ENCODE peak calls at places on chromosomes 12 and 14, in four cellular contexts. One of them, this sample, is unnamed.

GRCh38 chr12:19967001-19967400 is 401.3 kb upstream of the PDE3A start:
- DNase-seq in NAMALWA: no peak
- DNase-seq in HEK293T: no peak
- DNase-seq in spleen: no peak
- DNase-seq in this sample: no peak

GRCh38 chr12:62817556-62818271 is 117.2 kb downstream of the PPM1H start:
- DNase-seq in NAMALWA: no peak
- DNase-seq in HEK293T: peak; percentile 38
- DNase-seq in spleen: no peak
- DNase-seq in this sample: no peak

GRCh38 chr12:115257791-115258190 is 573.8 kb upstream of the TBX3 start:
- DNase-seq in NAMALWA: no peak
- DNase-seq in HEK293T: no peak
- DNase-seq in spleen: no peak
- DNase-seq in this sample: no peak

GRCh38 chr14:105709281-105710118 is 183.1 kb downstream of the TMEM121 start:
- DNase-seq in NAMALWA: no peak
- DNase-seq in HEK293T: no peak
- DNase-seq in spleen: peak; percentile 76
- DNase-seq in this sample: no peak

GRCh38 chr12:66776974-66777373 is 98.1 kb upstream of the GRIP1 start:
- DNase-seq in NAMALWA: no peak
- DNase-seq in HEK293T: no peak
- DNase-seq in spleen: peak; percentile 74
- DNase-seq in this sample: peak; percentile 25

GRCh38 chr12:69094606-69095216 is 144.7 kb upstream of the CPSF6 start:
- DNase-seq in NAMALWA: no peak
- DNase-seq in HEK293T: no peak
- DNase-seq in spleen: no peak
- DNase-seq in this sample: no peak

GRCh38 chr14:33835677-33836076 is 115.2 kb downstream of the EGLN3 start:
- DNase-seq in NAMALWA: no peak
- DNase-seq in HEK293T: no peak
- DNase-seq in spleen: no peak
- DNase-seq in this sample: no peak

GRCh38 chr14:62645649-62646048 is 399.6 kb downstream of the KCNH5 start:
- DNase-seq in NAMALWA: no peak
- DNase-seq in HEK293T: no peak
- DNase-seq in spleen: no peak
- DNase-seq in this sample: no peak

GRCh38 chr12:103647267-103647666 is 60.2 kb downstream of the STAB2 start:
- DNase-seq in NAMALWA: no peak
- DNase-seq in HEK293T: no peak
- DNase-seq in spleen: no peak
- DNase-seq in this sample: no peak

GRCh38 chr14:32039401-32039800 is 37.7 kb upstream of the ARHGAP5 start:
- DNase-seq in NAMALWA: no peak
- DNase-seq in HEK293T: no peak
- DNase-seq in spleen: no peak
- DNase-seq in this sample: no peak

GRCh38 chr12:6326316-6326959 is 15.4 kb downstream of the TNFRSF1A start:
- DNase-seq in NAMALWA: peak; percentile 75
- DNase-seq in HEK293T: peak; percentile 77
- DNase-seq in spleen: peak; percentile 77
- DNase-seq in this sample: peak; percentile 81